ENCODE peak calls at places on chromosomes 2 and 18, in ten cellular contexts. Q is neuronal stem cell; Y is activated CD4-positive, alpha-beta T cell treated with anti-CD3 and anti-CD28 coated beads, Interleukin-2, amount 50 U/mL, for 24 hours; U is T-helper 9 cell; J is HEK293T; R is hypothalamus; S is NCI-H774; Z is lung microvascular endothelial cell; D is NAMALWA; B is naive B cell. F is an unnamed sample.

GRCh38 chr2:150490466-150490865 is 3.0 kb upstream of the RND3 start:
- DNase-seq in Q (no peak), Y (no peak), U (no peak), J (no peak), R (no peak), S (no peak), Z (no peak), D (no peak), B (no peak), F (no peak)

GRCh38 chr2:239596298-239596697 is 195.5 kb upstream of the HDAC4 start:
- DNase-seq in Q (no peak), Y (no peak), U (no peak), J (no peak), R (no peak), S (no peak), Z (no peak), D (peak), B (no peak), F (no peak)

GRCh38 chr18:53018791-53019190 is 678.8 kb downstream of the DCC start:
- DNase-seq in Q (peak), Y (no peak), U (no peak), J (no peak), R (no peak), S (no peak), Z (no peak), D (no peak), B (no peak), F (no peak)

GRCh38 chr2:18949871-18950597 is 360.7 kb upstream of the NT5C1B start:
- DNase-seq in Q (no peak), Y (no peak), U (no peak), J (no peak), R (no peak), S (no peak), Z (no peak), D (no peak), B (no peak), F (no peak)

GRCh38 chr2:149259136-149259535 is 71.3 kb upstream of the LYPD6 start:
- DNase-seq in Q (no peak), Y (no peak), U (no peak), J (no peak), R (no peak), S (no peak), Z (no peak), D (no peak), B (no peak), F (no peak)

GRCh38 chr2:229852565-229852964 is 69.2 kb downstream of the TRIP12 start:
- DNase-seq in Q (no peak), Y (no peak), U (peak), J (no peak), R (no peak), S (no peak), Z (peak), D (no peak), B (no peak), F (no peak)

GRCh38 chr2:153808675-153809074 is 63.0 kb upstream of the GALNT13 start:
- DNase-seq in Q (no peak), Y (no peak), U (no peak), J (no peak), R (no peak), S (no peak), Z (no peak), D (no peak), B (no peak), F (no peak)

GRCh38 chr2:117948585-117948984 is 65.3 kb downstream of the CCDC93 start:
- DNase-seq in Q (peak), Y (no peak), U (no peak), J (no peak), R (no peak), S (no peak), Z (no peak), D (no peak), B (no peak), F (no peak)

GRCh38 chr2:157220502-157220901 is 37.0 kb upstream of the GALNT5 start:
- DNase-seq in Q (no peak), Y (no peak), U (no peak), J (no peak), R (no peak), S (no peak), Z (no peak), D (no peak), B (no peak), F (no peak)

GRCh38 chr2:17171446-17172049 is 346.7 kb downstream of the RAD51AP2 start:
- DNase-seq in Q (peak), Y (no peak), U (no peak), J (peak), R (no peak), S (peak), Z (no peak), D (peak), B (no peak), F (no peak)

GRCh38 chr2:141440072-141440635 is 690.7 kb downstream of the LRP1B start:
- DNase-seq in Q (no peak), Y (no peak), U (no peak), J (no peak), R (no peak), S (no peak), Z (no peak), D (no peak), B (no peak), F (no peak)

GRCh38 chr2:209508255-209508654 is 84.4 kb downstream of the MAP2 start:
- DNase-seq in Q (no peak), Y (no peak), U (no peak), J (no peak), R (no peak), S (no peak), Z (no peak), D (no peak), B (no peak), F (no peak)

GRCh38 chr2:11248-11941 is 34.9 kb downstream of the FAM110C start:
- DNase-seq in Q (peak), Y (no peak), U (peak), J (peak), R (no peak), S (no peak), Z (peak), D (peak), B (peak), F (no peak)

GRCh38 chr18:32373995-32374394 is 96.7 kb downstream of the GAREM1 start:
- DNase-seq in Q (no peak), Y (no peak), U (no peak), J (peak), R (no peak), S (peak), Z (peak), D (no peak), B (no peak), F (no peak)

GRCh38 chr2:10903861-10904210 is 7.9 kb upstream of the KCNF1 start:
- DNase-seq in Q (no peak), Y (no peak), U (no peak), J (no peak), R (no peak), S (no peak), Z (no peak), D (no peak), B (no peak), F (no peak)

GRCh38 chr2:198424112-198424511 is 619.7 kb downstream of the PLCL1 start:
- DNase-seq in Q (no peak), Y (no peak), U (no peak), J (no peak), R (no peak), S (no peak), Z (no peak), D (no peak), B (no peak), F (no peak)

GRCh38 chr2:236252521-236252920 is 11.7 kb downstream of the ASB18 start:
- DNase-seq in Q (no peak), Y (no peak), U (no peak), J (no peak), R (no peak), S (no peak), Z (no peak), D (no peak), B (no peak), F (no peak)

GRCh38 chr18:31946305-31947046 is 3.5 kb upstream of the TRAPPC8 start:
- DNase-seq in Q (no peak), Y (no peak), U (no peak), J (no peak), R (no peak), S (no peak), Z (no peak), D (no peak), B (no peak), F (no peak)

GRCh38 chr2:171482308-171482707 is 40.0 kb upstream of the CYBRD1 start:
- DNase-seq in Q (no peak), Y (no peak), U (no peak), J (no peak), R (no peak), S (no peak), Z (no peak), D (no peak), B (no peak), F (no peak)

GRCh38 chr2:145038041-145038525 is 518.2 kb upstream of the ZEB2 start:
- DNase-seq in Q (no peak), Y (no peak), U (no peak), J (no peak), R (no peak), S (no peak), Z (no peak), D (no peak), B (no peak), F (no peak)

GRCh38 chr2:158239271-158239670 is 137.6 kb downstream of the UPP2 start:
- DNase-seq in Q (no peak), Y (no peak), U (no peak), J (no peak), R (no peak), S (no peak), Z (no peak), D (no peak), B (no peak), F (no peak)

GRCh38 chr2:18105929-18106328 is 227.5 kb downstream of the KCNS3 start:
- DNase-seq in Q (no peak), Y (no peak), U (no peak), J (no peak), R (no peak), S (no peak), Z (no peak), D (no peak), B (no peak), F (no peak)

GRCh38 chr18:23330423-23330822 is 122.7 kb upstream of the RIOK3 start:
- DNase-seq in Q (no peak), Y (no peak), U (no peak), J (no peak), R (no peak), S (peak), Z (no peak), D (peak), B (peak), F (no peak)

GRCh38 chr2:41736586-41736985 is 311.2 kb upstream of the PKDCC start:
- DNase-seq in Q (no peak), Y (no peak), U (no peak), J (no peak), R (no peak), S (no peak), Z (no peak), D (no peak), B (no peak), F (no peak)

GRCh38 chr2:85792783-85793441 is 39.1 kb downstream of the ATOH8 start:
- DNase-seq in Q (no peak), Y (no peak), U (no peak), J (no peak), R (no peak), S (no peak), Z (peak), D (no peak), B (no peak), F (no peak)

GRCh38 chr2:218357194-218358177 is 829 bp downstream of the CATIP start:
- DNase-seq in Q (no peak), Y (no peak), U (no peak), J (peak), R (no peak), S (no peak), Z (no peak), D (no peak), B (no peak), F (no peak)

GRCh38 chr18:4063545-4063944 is 391.6 kb downstream of the DLGAP1 start:
- DNase-seq in Q (no peak), Y (no peak), U (no peak), J (no peak), R (no peak), S (no peak), Z (no peak), D (no peak), B (no peak), F (no peak)

GRCh38 chr18:6056171-6056932 is 161.0 kb upstream of the TMEM200C start:
- DNase-seq in Q (peak), Y (no peak), U (no peak), J (peak), R (no peak), S (no peak), Z (peak), D (no peak), B (no peak), F (no peak)

GRCh38 chr2:127066942-127067341 is 40.0 kb downstream of the BIN1 start:
- DNase-seq in Q (no peak), Y (no peak), U (no peak), J (no peak), R (no peak), S (no peak), Z (no peak), D (no peak), B (no peak), F (no peak)

F was measured in GOT3.